ENCODE peak calls at places on chromosomes 16 and 17, in four cellular contexts. W is HepG2, D is HCT116, C is K562. G is an unnamed sample. For H3K36me3 and H3K4me1, the result is how much of the 10 kb centered on the place peaks cover.

GRCh38 chr16:55035956-55036355 is 105.3 kb downstream of the IRX5 start:
- DNase-seq in W (no peak), D (no peak), C (no peak), G (no peak)

GRCh38 chr16:73154063-73154870 is 106.3 kb upstream of the ZFHX3 start:
- DNase-seq in W (no peak), D (no peak), C (no peak), G (no peak)

GRCh38 chr17:15261818-15262290 is 3.3 kb downstream of the PMP22 start:
- DNase-seq in W (no peak), D (no peak), C (no peak), G (no peak)

GRCh38 chr16:78434401-78434800 is 334.9 kb downstream of the WWOX start:
- DNase-seq in W (no peak), D (no peak), C (no peak), G (no peak)

GRCh38 chr16:4381935-4382794 is 10.5 kb downstream of the VASN start:
- DNase-seq in W (no peak), D (no peak), C (peak), G (no peak)

GRCh38 chr16:10992112-10992511 is 47.7 kb downstream of the CLEC16A start:
- DNase-seq in W (no peak), D (no peak), C (no peak), G (no peak)

GRCh38 chr16:85750827-85751641 is at the start of gene C16orf74:
- DNase-seq in W (no peak), D (no peak), C (peak), G (no peak)

GRCh38 chr17:58324409-58325288 is 3.9 kb downstream of the TSPOAP1 start:
- DNase-seq in W (no peak), D (no peak), C (no peak), G (no peak)

GRCh38 chr16:84795338-84796053 is 24.3 kb upstream of the CRISPLD2 start:
- DNase-seq in W (no peak), D (no peak), C (no peak), G (no peak)

GRCh38 chr17:63479495-63480184 is 2.8 kb downstream of the ACE start:
- DNase-seq in W (no peak), D (no peak), C (no peak), G (no peak)

GRCh38 chr16:4260360-4260759 is 12.5 kb downstream of the TFAP4 start:
- DNase-seq in W (no peak), D (no peak), C (no peak), G (no peak)

GRCh38 chr16:46885960-46886763 is 2.0 kb downstream of the GPT2 start:
- DNase-seq in W (no peak), D (no peak), C (no peak), G (no peak)

GRCh38 chr17:75124041-75124818 is 7.3 kb downstream of the NT5C start:
- DNase-seq in W (peak), D (peak), C (peak), G (peak)

GRCh38 chr16:8962393-8963009 is 1.2 kb downstream of the USP7 start:
- DNase-seq in W (no peak), D (no peak), C (peak), G (no peak)

GRCh38 chr17:9151091-9151490 is 129.8 kb downstream of the NTN1 start:
- DNase-seq in W (peak), D (no peak), C (no peak), G (no peak)

GRCh38 chr16:55062446-55062845 is 131.8 kb downstream of the IRX5 start:
- DNase-seq in W (no peak), D (no peak), C (no peak), G (no peak)

GRCh38 chr17:1094591-1094990 is 85.2 kb downstream of the ABR start:
- DNase-seq in W (no peak), D (no peak), C (no peak), G (no peak)

GRCh38 chr17:1089915-1090314 is 89.9 kb downstream of the ABR start:
- DNase-seq in W (no peak), D (no peak), C (no peak), G (no peak)

GRCh38 chr17:1090454-1091189 is 89.2 kb downstream of the ABR start:
- DNase-seq in W (no peak), D (no peak), C (no peak), G (no peak)

GRCh38 chr17:1091190-1091534 is 88.6 kb downstream of the ABR start:
- DNase-seq in W (no peak), D (no peak), C (no peak), G (no peak)

GRCh38 chr17:1091885-1092284 is 87.9 kb downstream of the ABR start:
- DNase-seq in W (no peak), D (no peak), C (no peak), G (no peak)
- TF ChIP-seq TCF7L2 in W (no peak), D (no peak), C (no peak), G (no peak)

DNA sequence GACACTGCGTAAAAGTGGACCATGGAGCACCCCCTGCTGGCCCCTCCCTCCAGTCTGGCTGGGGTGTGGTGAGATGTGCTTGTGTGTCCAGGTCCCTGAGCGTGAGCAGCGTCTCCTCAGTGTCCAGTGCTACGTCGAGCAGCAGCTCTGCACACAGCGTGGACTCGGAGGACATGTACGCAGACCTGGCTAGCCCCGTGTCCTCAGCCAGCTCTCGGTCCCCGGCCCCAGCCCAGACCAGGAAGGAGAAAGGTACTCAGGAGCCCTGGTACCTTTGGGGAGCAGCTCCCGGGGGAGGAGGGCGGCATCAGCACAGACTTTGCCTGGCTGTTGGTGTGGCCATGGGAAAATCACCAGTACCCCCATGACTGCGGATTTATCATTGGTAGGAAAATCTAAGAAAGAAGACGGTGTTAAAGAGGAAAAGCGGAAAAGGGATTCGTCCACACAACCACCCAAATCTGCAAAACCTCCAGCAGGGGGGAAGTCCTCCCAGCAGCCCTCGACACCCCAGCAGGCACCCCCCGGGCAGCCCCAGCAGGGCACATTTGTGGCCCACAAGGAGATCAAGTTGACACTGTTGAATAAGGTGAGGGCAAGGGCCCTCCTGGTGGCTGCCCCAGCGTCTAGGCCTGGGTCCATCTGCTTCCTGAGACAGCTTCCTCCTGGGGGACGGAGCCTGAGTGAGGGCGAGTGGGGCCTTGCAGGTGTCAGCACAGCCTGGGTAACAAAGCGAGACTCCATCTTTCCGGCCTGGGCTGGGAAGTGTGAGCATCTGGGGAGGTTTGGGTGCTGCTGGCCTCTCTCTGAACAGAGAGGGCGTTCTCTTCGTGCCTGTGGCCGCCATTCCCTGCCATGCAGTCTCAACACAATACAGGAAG is 10.6 kb upstream of the IL17C start:
- DNase-seq in W (no peak), D (no peak), C (no peak), G (no peak)
- H3K36me3 ChIP-seq in W (half or more), D (half or more), C (half or more), G (under half)

GRCh38 chr16:89401641-89402445 is 88.5 kb downstream of the ANKRD11 start:
- DNase-seq in W (no peak), D (no peak), C (no peak), G (no peak)

GRCh38 chr16:89407282-89407924 is 83.0 kb downstream of the ANKRD11 start:
- DNase-seq in W (no peak), D (no peak), C (no peak), G (no peak)

GRCh38 chr16:89402962-89403361 is 87.4 kb downstream of the ANKRD11 start:
- DNase-seq in W (no peak), D (no peak), C (no peak), G (no peak)

GRCh38 chr16:89406277-89406888 is 84.0 kb downstream of the ANKRD11 start:
- DNase-seq in W (no peak), D (no peak), C (no peak), G (no peak)

DNA sequence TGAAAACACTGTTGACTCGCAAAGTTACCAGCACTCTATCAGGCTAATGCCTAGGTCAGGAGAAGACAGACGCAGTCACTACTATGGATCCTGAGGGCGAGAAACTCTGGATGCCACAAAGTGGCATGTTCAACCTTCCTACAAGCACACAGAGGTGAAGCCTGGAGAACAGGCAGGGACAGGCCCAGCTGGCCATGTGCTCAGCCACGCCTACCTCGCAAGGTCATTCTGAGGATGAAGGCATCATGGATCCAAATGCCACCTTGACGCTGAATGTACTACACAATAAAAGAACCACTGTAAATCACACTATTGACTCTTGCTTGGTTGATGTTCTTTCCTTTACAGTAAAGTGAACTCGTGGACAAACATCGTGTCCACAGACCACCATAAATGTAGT is 85.8 kb downstream of the ANKRD11 start:
- DNase-seq in W (no peak), D (no peak), C (no peak), G (no peak)
- H3K4me1 ChIP-seq in W (half or more), D (under half), C (half or more), G (half or more)

GRCh38 chr17:74054249-74054648 is 149.2 kb upstream of the RPL38 start:
- DNase-seq in W (no peak), D (no peak), C (no peak), G (no peak)

GRCh38 chr17:74049167-74049797 is 154.2 kb upstream of the RPL38 start:
- DNase-seq in W (no peak), D (no peak), C (no peak), G (no peak)

GRCh38 chr17:74055508-74056160 is 147.8 kb upstream of the RPL38 start:
- DNase-seq in W (no peak), D (no peak), C (no peak), G (no peak)

GRCh38 chr17:74052993-74053744 is 150.3 kb upstream of the RPL38 start:
- DNase-seq in W (no peak), D (no peak), C (no peak), G (no peak)

DNA sequence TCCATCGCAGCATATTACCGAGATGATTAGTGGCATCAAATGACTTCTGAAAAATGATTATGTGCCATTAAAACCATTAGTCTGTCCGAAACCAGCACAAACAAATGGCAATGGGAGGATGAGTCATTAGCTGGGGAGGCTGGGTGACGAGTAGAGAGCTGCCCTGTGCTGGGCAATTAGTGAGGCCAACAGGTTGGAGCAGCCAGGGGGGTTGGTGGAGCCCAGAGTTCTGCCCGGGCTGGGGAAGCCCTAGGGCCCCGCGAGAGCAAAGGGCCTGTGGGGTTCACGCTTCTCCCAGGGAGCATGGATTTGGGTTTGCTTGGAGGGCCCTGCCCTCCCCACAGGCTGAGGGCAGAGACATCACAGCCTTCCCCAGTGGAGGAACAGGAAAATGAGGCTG is 152.1 kb upstream of the RPL38 start:
- DNase-seq in W (no peak), D (no peak), C (no peak), G (no peak)
- TF ChIP-seq TCF7L2 in W (no peak), D (no peak), C (no peak), G (no peak)

GRCh38 chr17:64596988-64597387 is 65.1 kb downstream of the SMURF2 start:
- DNase-seq in W (no peak), D (no peak), C (no peak), G (no peak)
- H3K36me3 ChIP-seq in W (under half), D (under half), C (under half), G (under half)

DNA sequence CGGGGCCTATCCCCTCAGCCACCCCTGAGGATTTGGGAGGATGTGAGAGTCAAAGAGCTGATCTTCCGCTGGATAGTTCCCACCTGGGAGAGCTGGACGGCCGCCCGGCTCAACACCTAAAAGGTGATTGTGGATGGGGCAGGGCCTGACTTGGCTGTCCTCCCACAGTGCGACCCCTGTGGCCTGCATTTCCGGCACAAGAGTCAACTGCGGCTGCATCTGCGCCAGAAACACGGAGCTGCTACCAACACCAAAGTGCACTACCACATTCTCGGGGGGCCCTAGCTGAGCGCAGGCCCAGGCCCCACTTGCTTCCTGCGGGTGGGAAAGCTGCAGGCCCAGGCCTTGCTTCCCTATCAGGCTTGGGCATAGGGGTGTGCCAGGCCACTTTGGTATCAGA is 4.5 kb downstream of the BCL6B start:
- DNase-seq in W (no peak), D (no peak), C (no peak), G (no peak)
- H3K4me1 ChIP-seq in W (under half), D (under half), C (under half), G (under half)

DNA sequence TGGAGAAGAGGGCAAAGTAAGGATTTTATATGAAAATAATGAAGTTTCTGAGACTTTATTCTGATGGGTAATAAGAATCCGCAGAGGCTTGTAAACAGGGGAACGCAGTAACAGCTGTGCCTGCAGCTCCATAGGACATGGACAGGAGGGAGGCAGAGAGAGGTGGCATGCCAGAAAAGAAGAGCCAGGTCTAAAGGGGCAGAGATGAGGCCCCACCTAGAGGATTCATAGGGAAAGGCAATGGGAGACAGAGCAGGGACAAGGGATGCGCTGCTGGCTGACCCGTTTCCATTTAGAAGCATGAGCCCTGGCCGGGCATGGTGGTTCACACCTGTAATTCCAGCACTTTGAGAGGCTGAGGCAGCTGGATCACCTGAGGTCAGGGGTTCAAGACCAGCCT is 340.3 kb upstream of the CDH5 start:
- DNase-seq in W (no peak), D (no peak), C (no peak), G (no peak)
- TF ChIP-seq TCF7L2 in W (no peak), D (no peak), C (no peak), G (no peak)

DNA sequence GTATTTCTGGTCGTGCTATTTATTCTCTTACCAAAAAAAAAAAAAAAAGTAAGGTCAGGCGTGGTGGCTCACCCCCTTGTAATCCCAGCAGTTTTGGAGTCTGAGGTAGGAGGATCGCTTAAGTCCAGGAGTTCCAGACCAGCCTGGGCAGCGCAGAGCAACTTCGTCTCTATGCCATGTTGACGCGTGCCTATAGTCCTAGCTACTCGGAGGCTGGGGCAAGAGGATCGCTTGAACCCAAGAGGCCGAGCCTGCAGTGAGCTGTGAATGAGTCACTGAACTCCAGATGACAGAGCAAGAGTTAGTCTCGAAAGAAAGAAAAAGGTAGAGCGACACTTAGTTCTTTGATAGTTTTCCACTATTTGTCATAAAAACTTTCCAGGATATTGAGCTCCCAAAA is 1.4 kb upstream of the TENT4B start:
- DNase-seq in W (no peak), D (no peak), C (no peak), G (no peak)
- H3K36me3 ChIP-seq in W (under half), D (under half), C (under half), G (under half)

DNA sequence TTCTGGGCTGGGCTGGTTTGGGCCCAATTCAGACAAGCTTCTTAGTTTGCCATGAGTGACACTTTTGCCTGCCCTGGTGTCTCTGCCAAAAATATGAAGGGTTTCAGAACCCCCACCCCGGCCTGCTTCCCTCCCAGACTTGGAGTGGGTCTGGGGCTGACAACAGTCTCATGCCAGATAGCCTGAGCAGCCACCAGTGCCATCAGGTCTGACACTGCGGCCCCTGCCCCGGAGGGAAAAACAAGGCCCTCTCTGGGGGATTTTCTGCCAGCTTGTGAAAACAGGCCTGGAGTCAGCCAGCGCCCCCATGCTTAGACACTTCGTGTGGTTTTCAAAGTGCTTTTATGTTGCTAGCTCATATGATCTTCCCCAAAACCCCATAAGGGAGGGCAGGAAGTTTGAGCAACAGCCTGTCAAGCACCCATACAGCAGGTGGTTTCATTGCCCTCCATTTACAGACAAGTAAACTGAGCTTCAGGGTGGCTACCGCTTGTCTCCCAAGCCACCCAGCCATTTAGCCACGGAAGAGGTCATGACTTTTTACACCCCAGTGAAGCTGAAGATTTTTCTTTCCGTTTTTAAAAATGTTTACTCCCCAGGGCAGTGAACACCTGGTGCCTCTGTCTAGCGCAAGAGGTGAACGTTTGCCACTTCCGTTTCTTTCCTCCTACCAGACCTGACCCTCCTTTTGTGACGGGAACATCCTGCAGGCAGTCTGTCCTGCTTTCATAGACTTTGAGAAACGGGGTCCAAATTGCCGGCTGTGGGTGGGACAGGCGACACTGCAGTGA is 300.6 kb downstream of the SEC14L1 start:
- DNase-seq in W (no peak), D (no peak), C (no peak), G (no peak)
- H3K4me1 ChIP-seq in W (under half), D (under half), C (half or more), G (half or more)

G was measured in Panc1.